ENCODE peak calls at places on chromosome 2, in five cellular contexts. Y is IMR-90; D is CD8-positive, alpha-beta T cell; Z is mesendoderm; A is OCI-LY7. J is an unnamed sample.

GRCh38 chr2:158667567-158667966 is 127.5 kb upstream of the DAPL1 start:
- DNase-seq in Y (peak), D (no peak), Z (no peak), A (no peak), J (no peak)

GRCh38 chr2:64624108-64624610 is 29.6 kb downstream of the SERTAD2 start:
- DNase-seq in Y (no peak), D (no peak), Z (no peak), A (no peak), J (no peak)

GRCh38 chr2:7169631-7170030 is 252.4 kb downstream of the RNF144A start:
- DNase-seq in Y (no peak), D (no peak), Z (no peak), A (no peak), J (no peak)

GRCh38 chr2:154261473-154262027 is 389.8 kb downstream of the GALNT13 start:
- DNase-seq in Y (no peak), D (no peak), Z (no peak), A (no peak), J (no peak)

GRCh38 chr2:140353541-140353940 is 1573.4 kb upstream of the NXPH2 start:
- DNase-seq in Y (no peak), D (no peak), Z (no peak), A (no peak), J (no peak)

GRCh38 chr2:238024986-238025385 is 35.8 kb upstream of the SCLY start:
- DNase-seq in Y (peak), D (no peak), Z (no peak), A (no peak), J (no peak)

GRCh38 chr2:197204855-197205254 is 105.7 kb downstream of the ANKRD44 start:
- DNase-seq in Y (peak), D (no peak), Z (no peak), A (no peak), J (no peak)

GRCh38 chr2:10668402-10669012 is 21.3 kb downstream of the NOL10 start:
- DNase-seq in Y (peak), D (no peak), Z (peak), A (peak), J (no peak)

GRCh38 chr2:32168513-32168912 is 2.8 kb downstream of the SLC30A6 start:
- DNase-seq in Y (no peak), D (no peak), Z (no peak), A (peak), J (no peak)

GRCh38 chr2:218954541-218955300 is 4.7 kb upstream of the CDK5R2 start:
- DNase-seq in Y (no peak), D (no peak), Z (no peak), A (no peak), J (no peak)

GRCh38 chr2:234005126-234005525 is 45.4 kb upstream of the SPP2 start:
- DNase-seq in Y (no peak), D (no peak), Z (no peak), A (no peak), J (no peak)

GRCh38 chr2:26430826-26431225 is 29.1 kb downstream of the DRC1 start:
- DNase-seq in Y (peak), D (no peak), Z (peak), A (no peak), J (no peak)

GRCh38 chr2:219441451-219442205 is 7.0 kb downstream of the SPEG start:
- DNase-seq in Y (peak), D (no peak), Z (peak), A (peak), J (peak)

GRCh38 chr2:132943829-132944228 is 273.8 kb upstream of the LYPD1 start:
- DNase-seq in Y (peak), D (no peak), Z (no peak), A (no peak), J (no peak)

GRCh38 chr2:169613876-169614275 is 29.7 kb downstream of the PPIG start:
- DNase-seq in Y (no peak), D (no peak), Z (no peak), A (no peak), J (no peak)

GRCh38 chr2:239273280-239274234 is 127.3 kb downstream of the HDAC4 start:
- DNase-seq in Y (no peak), D (no peak), Z (no peak), A (no peak), J (no peak)

GRCh38 chr2:178241852-178242551 is 47.7 kb downstream of the OSBPL6 start:
- DNase-seq in Y (peak), D (no peak), Z (peak), A (no peak), J (no peak)

GRCh38 chr2:128379021-128380005 is 60.6 kb upstream of the HS6ST1 start:
- DNase-seq in Y (peak), D (no peak), Z (peak), A (no peak), J (no peak)

GRCh38 chr2:40455661-40456060 is 3.8 kb upstream of the SLC8A1 start:
- DNase-seq in Y (peak), D (no peak), Z (no peak), A (no peak), J (no peak)

GRCh38 chr2:36676364-36676763 is 20.1 kb upstream of the VIT start:
- DNase-seq in Y (no peak), D (no peak), Z (no peak), A (no peak), J (no peak)

GRCh38 chr2:145411493-145411892 is 891.6 kb upstream of the ZEB2 start:
- DNase-seq in Y (no peak), D (no peak), Z (no peak), A (peak), J (no peak)

GRCh38 chr2:134648547-134648946 is 70.3 kb downstream of the TMEM163 start:
- DNase-seq in Y (no peak), D (no peak), Z (no peak), A (no peak), J (no peak)

GRCh38 chr2:95232232-95232631 is 24.9 kb downstream of the ZNF892 start:
- DNase-seq in Y (no peak), D (no peak), Z (no peak), A (no peak), J (no peak)

GRCh38 chr2:26575836-26576564 is 65.2 kb downstream of the CIB4 start:
- DNase-seq in Y (no peak), D (no peak), Z (no peak), A (no peak), J (no peak)

GRCh38 chr2:106030287-106031268 is 163.5 kb downstream of the UXS1 start:
- DNase-seq in Y (peak), D (no peak), Z (no peak), A (no peak), J (peak)

DNA sequence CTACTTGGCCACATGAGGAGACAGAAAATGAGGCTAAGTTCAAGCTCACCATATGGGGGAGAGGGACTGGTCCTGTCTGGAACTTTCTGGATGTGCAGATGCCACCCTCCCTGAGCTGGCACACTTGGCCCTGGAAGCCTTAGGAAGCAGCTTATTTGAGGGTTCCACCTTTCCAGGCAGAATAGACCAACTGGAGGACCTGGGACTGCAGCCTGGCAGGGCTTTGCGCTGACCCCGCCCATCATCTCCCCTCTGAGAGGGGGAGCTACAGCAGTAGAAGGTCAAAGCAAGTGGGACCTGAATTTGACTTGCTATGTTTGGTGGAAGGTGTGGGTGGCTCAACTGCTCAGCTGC is 39.5 kb downstream of the TMEM17 start:
- DNase-seq in Y (no peak), D (no peak), Z (no peak), A (no peak), J (no peak)
- H3K27ac ChIP-seq in Y (no peak), D (no peak), Z (no peak), A (no peak), J (no peak)

DNA sequence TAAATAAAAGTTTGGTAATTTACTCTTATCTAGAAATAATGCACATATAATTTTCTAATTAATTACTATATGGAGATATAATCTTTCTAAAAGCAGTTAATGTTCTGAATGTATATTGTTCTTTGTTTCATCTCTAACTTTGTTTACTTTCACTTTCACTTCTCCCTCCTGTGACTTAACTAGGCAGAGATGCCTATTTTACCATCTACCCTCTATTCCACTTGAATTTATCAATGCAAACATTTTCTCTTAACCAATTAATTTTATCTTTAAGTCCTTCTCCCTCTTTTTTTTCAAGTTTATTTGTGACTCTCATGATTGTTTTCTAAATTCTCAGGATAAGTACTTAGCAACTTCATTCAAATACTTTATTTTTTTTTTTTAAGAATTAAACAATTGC is 55.1 kb upstream of the IL1RL1 start:
- DNase-seq in Y (no peak), D (no peak), Z (no peak), A (no peak), J (no peak)
- H3K4me3 ChIP-seq in Y (no peak), D (no peak), Z (no peak), A (no peak), J (peak)

DNA sequence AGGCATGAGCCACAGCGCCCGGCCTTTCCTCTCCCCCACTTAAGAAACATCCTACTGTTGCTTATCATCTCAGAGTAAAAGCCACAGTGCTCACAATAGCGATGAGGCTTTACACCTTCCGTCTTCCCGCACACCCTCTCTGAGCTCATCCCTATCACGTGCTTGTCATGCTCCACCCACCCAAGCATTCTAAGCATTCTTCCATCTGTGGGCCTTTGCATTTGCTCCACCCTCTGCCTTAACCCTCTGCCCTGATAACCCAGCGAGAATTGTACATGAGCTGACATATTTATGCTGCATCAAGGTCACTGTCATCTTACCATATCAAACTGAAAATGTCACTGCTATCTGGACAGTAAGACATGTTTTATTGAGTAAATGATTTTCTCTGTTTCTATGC is 22.6 kb downstream of the FOXI3 start:
- DNase-seq in Y (no peak), D (no peak), Z (peak), A (no peak), J (no peak)
- H3K27ac ChIP-seq in Y (no peak), D (no peak), Z (no peak), A (no peak), J (no peak)

GRCh38 chr2:135948642-135949355 is 36.6 kb downstream of the DARS1 start:
- DNase-seq in Y (peak), D (no peak), Z (peak), A (no peak), J (no peak)
- H3K4me3 ChIP-seq in Y (no peak), D (no peak), Z (no peak), A (no peak), J (no peak)

GRCh38 chr2:217409939-217410820 is 550.3 kb upstream of the TNP1 start:
- DNase-seq in Y (no peak), D (no peak), Z (no peak), A (no peak), J (no peak)

GRCh38 chr2:217404236-217404760 is 544.4 kb upstream of the TNP1 start:
- DNase-seq in Y (no peak), D (no peak), Z (no peak), A (no peak), J (no peak)

GRCh38 chr2:217402622-217403383 is 542.9 kb upstream of the TNP1 start:
- DNase-seq in Y (no peak), D (no peak), Z (no peak), A (no peak), J (no peak)

GRCh38 chr2:217412299-217412698 is 552.4 kb upstream of the TNP1 start:
- DNase-seq in Y (no peak), D (no peak), Z (no peak), A (no peak), J (no peak)

GRCh38 chr2:217407466-217407865 is 547.6 kb upstream of the TNP1 start:
- DNase-seq in Y (no peak), D (no peak), Z (no peak), A (no peak), J (no peak)
- H3K27ac ChIP-seq in Y (no peak), D (no peak), Z (no peak), A (no peak), J (no peak)

DNA sequence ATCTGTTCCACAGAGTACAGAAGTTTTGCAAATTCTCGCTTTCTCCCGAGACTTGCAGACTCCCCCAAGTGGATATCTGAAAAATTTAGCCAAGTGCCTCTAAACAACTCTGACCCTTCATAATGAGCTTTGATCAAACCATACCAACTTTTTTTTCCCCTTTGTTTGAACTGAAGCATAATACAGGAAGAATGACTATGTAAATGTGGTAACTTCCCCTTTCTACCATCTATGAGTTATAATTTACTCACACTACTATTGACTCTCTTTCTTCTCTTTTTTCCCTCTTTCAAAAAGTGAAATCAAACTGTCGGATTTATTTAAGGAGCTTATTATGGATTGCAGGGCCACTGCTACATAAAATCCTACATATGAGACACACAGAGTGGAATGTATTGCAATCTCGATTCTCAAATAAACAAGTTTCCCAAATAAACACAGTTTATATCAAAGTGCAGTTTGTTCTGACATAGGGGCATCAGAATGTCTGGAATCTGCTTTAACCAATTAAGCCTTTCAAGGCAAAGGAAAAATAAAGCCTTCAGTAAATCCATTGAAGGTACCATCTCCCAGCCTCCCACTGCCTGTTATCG is 1.4 kb upstream of the ZNF804A start:
- DNase-seq in Y (peak), D (no peak), Z (peak), A (peak), J (no peak)
- H3K4me3 ChIP-seq in Y (peak), D (no peak), Z (no peak), A (peak), J (peak)